ENCODE peak calls at places on chromosomes 16 and 17, in four cellular contexts. B is WTC11, S is K562, P is HepG2. R is an unnamed sample.

GRCh38 chr16:81702506-81702905 is 76.6 kb upstream of the PLCG2 start:
- DNase-seq in P (no peak), S (no peak), B (no peak), R (no peak)

GRCh38 chr16:89700649-89701424 is 668 bp downstream of the SPATA2L start:
- DNase-seq in B (peak), S (peak), P (peak), R (peak)

GRCh38 chr17:21376835-21377690 is 906 bp downstream of the KCNJ12 start:
- DNase-seq in B (peak), S (peak), P (no peak), R (peak)

GRCh38 chr17:37100231-37100630 is 151.5 kb downstream of the AATF start:
- DNase-seq in P (no peak), B (no peak), S (no peak), R (no peak)

GRCh38 chr17:35775583-35775982 is 14.9 kb downstream of the C17orf50 start:
- DNase-seq in P (no peak), B (no peak), S (no peak), R (no peak)

GRCh38 chr16:15434425-15435215 is at the start of gene BMERB1:
- DNase-seq in P (no peak), B (peak), S (no peak), R (peak)

GRCh38 chr17:62823111-62823895 is 15.2 kb upstream of the MARCHF10 start:
- DNase-seq in P (no peak), B (no peak), S (no peak), R (no peak)

GRCh38 chr17:40112718-40113109 is 9.1 kb upstream of the MSL1 start:
- DNase-seq in P (no peak), S (no peak), B (no peak), R (no peak)

GRCh38 chr17:45096926-45097325 is 35.4 kb downstream of the PLCD3 start:
- DNase-seq in P (no peak), S (no peak), B (no peak), R (no peak)

GRCh38 chr17:32527146-32527545 is 40.4 kb downstream of the CDK5R1 start:
- DNase-seq in S (no peak), P (no peak), B (no peak), R (no peak)

GRCh38 chr16:57822861-57823260 is 20.6 kb upstream of the KIFC3 start:
- DNase-seq in P (no peak), B (no peak), S (no peak), R (no peak)

GRCh38 chr17:51128089-51128488 is 7.4 kb upstream of the SPAG9 start:
- DNase-seq in P (no peak), S (peak), B (peak), R (no peak)

GRCh38 chr17:65902831-65903549 is 288.9 kb downstream of the CEP112 start:
- DNase-seq in P (no peak), B (peak), S (no peak), R (no peak)

GRCh38 chr16:57019746-57020145 is 30.4 kb downstream of the NLRC5 start:
- DNase-seq in P (no peak), B (no peak), S (no peak), R (no peak)

GRCh38 chr16:50644730-50645129 is 36.4 kb downstream of the SNX20 start:
- DNase-seq in S (no peak), B (peak), P (no peak), R (peak)

GRCh38 chr17:68095205-68095811 is 59.8 kb downstream of the KPNA2 start:
- DNase-seq in S (no peak), B (no peak), P (no peak), R (no peak)
- TF ChIP-seq FOXJ3 in S (no peak), B (no peak), P (no peak), R (no peak)

GRCh38 chr17:76540381-76541300 is 797 bp downstream of the PRCD start:
- DNase-seq in P (peak), S (peak), B (peak), R (peak)
- TF ChIP-seq FOXJ3 in P (no peak), S (no peak), B (no peak), R (peak)

DNA sequence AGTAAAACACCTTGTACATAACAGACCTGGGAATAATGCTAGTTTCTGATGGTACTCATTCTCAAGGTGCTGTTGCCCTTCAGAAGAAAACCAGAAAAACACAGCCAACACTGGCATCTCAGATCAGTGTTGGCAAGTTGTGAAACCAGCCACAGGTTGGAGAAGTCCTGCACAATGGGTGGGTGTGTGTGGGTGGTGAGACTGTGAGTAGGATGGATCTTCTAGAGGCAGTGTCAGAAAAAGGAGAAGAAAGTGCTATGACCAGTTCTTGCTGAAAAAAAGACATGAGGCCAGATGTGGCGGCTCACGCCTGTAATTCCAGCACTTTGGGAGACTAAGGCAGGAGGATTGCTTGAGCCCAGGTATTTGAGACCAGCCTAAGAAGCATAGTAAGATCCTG is 35.2 kb upstream of the SMIM36 start:
- DNase-seq in P (no peak), B (no peak), S (no peak), R (no peak)
- TF ChIP-seq FOXJ3 in P (no peak), B (no peak), S (no peak), R (no peak)

GRCh38 chr16:67301080-67301757 is 21.9 kb downstream of the PLEKHG4 start:
- DNase-seq in P (no peak), S (no peak), B (no peak), R (no peak)
- TF ChIP-seq FOXJ3 in P (no peak), S (no peak), B (no peak), R (no peak)

GRCh38 chr17:74767111-74767516 is 9.0 kb downstream of the NAT9 start:
- DNase-seq in S (no peak), B (no peak), P (no peak), R (no peak)

GRCh38 chr17:74769266-74769855 is 6.8 kb downstream of the NAT9 start:
- DNase-seq in P (no peak), S (no peak), B (no peak), R (no peak)

GRCh38 chr17:74768763-74769114 is 7.4 kb downstream of the NAT9 start:
- DNase-seq in B (no peak), P (no peak), S (no peak), R (no peak)

GRCh38 chr17:74769856-74770497 is 6.2 kb downstream of the NAT9 start:
- DNase-seq in S (no peak), B (no peak), P (no peak), R (peak)

DNA sequence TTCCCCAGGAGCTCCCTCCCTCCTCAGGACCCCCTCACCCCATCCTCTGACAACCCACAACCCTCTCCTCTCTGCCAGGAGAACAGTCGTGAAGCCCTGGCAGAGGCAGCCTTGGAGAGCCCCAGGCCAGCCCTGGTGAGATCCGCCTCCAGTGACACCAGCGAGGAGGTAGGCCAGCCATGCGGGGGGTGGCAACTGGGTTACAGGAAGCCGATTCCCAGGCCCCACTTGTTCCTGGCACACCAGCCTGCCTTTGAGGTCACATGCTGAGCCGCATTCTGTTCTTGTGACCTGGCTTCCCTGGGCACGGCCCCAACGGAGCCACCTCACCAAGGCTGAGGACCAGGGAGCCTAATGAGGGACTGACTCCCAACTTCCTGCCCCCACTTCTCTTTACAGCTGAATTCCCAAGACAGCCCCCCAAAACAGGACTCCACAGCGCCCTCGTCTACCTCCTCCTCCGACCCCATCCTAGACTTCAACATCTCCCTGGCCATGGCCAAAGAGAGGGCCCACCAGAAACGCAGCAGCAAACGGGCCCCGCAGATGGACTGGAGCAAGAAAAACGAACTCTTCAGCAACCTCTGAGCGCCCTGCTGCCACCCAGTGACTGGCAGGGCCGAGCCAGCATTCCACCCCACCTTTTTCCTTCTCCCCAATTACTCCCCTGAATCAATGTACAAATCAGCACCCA is 7.9 kb downstream of the NAT9 start:
- DNase-seq in S (no peak), P (no peak), B (no peak), R (peak)
- TF ChIP-seq FOXJ3 in S (no peak), P (no peak), B (no peak), R (no peak)